ENCODE peak calls at places on chromosomes 7 and 10, in seven cellular contexts. One of them, this sample, is unnamed.

GRCh38 chr7:100489824-100490223 is 6.1 kb downstream of the NYAP1 start:
- DNase-seq in left ventricle myocardium inferior: no peak
- DNase-seq in left kidney: peak; percentile 99
- DNase-seq in BJ: peak; percentile 50
- DNase-seq in cardiac fibroblast: peak; percentile 94
- DNase-seq in nephron progenitor cell: peak; percentile 87
- DNase-seq in stimulated activated CD8-positive, alpha-beta memory T cell treated with anti-CD3 and anti-CD28 coated beads, Interleukin-2, amount 100 ng/mL, for 1 hour: no peak
- DNase-seq in this sample: peak; percentile 80

GRCh38 chr7:121219031-121219430 is 109.8 kb upstream of the WNT16 start:
- DNase-seq in stimulated activated CD8-positive, alpha-beta memory T cell treated with anti-CD3 and anti-CD28 coated beads, Interleukin-2, amount 100 ng/mL, for 1 hour: no peak
- DNase-seq in left kidney: no peak
- DNase-seq in nephron progenitor cell: no peak
- DNase-seq in left ventricle myocardium inferior: no peak
- DNase-seq in BJ: no peak
- DNase-seq in cardiac fibroblast: no peak
- DNase-seq in this sample: no peak

GRCh38 chr10:123926401-123927264 is 35.0 kb upstream of the CPXM2 start:
- DNase-seq in BJ: no peak
- DNase-seq in left ventricle myocardium inferior: no peak
- DNase-seq in left kidney: no peak
- DNase-seq in stimulated activated CD8-positive, alpha-beta memory T cell treated with anti-CD3 and anti-CD28 coated beads, Interleukin-2, amount 100 ng/mL, for 1 hour: no peak
- DNase-seq in nephron progenitor cell: no peak
- DNase-seq in cardiac fibroblast: no peak
- DNase-seq in this sample: no peak

GRCh38 chr10:102043456-102043855 is 12.5 kb downstream of the ARMH3 start:
- DNase-seq in cardiac fibroblast: no peak
- DNase-seq in stimulated activated CD8-positive, alpha-beta memory T cell treated with anti-CD3 and anti-CD28 coated beads, Interleukin-2, amount 100 ng/mL, for 1 hour: no peak
- DNase-seq in left ventricle myocardium inferior: no peak
- DNase-seq in nephron progenitor cell: no peak
- DNase-seq in BJ: no peak
- DNase-seq in left kidney: no peak
- DNase-seq in this sample: no peak

GRCh38 chr10:114042895-114043531 is 653 bp upstream of the ADRB1 start:
- DNase-seq in nephron progenitor cell: peak; percentile 51
- DNase-seq in stimulated activated CD8-positive, alpha-beta memory T cell treated with anti-CD3 and anti-CD28 coated beads, Interleukin-2, amount 100 ng/mL, for 1 hour: no peak
- DNase-seq in BJ: no peak
- DNase-seq in left kidney: peak; percentile 60
- DNase-seq in left ventricle myocardium inferior: peak; percentile 64
- DNase-seq in cardiac fibroblast: no peak
- DNase-seq in this sample: no peak

GRCh38 chr7:30994206-30995100 is 30.7 kb downstream of the GHRHR start:
- DNase-seq in cardiac fibroblast: no peak
- DNase-seq in BJ: no peak
- DNase-seq in left ventricle myocardium inferior: no peak
- DNase-seq in left kidney: no peak
- DNase-seq in stimulated activated CD8-positive, alpha-beta memory T cell treated with anti-CD3 and anti-CD28 coated beads, Interleukin-2, amount 100 ng/mL, for 1 hour: no peak
- DNase-seq in nephron progenitor cell: no peak
- DNase-seq in this sample: no peak

GRCh38 chr10:93515071-93515962 is 18.9 kb downstream of the CEP55 start:
- DNase-seq in nephron progenitor cell: no peak
- DNase-seq in BJ: no peak
- DNase-seq in left kidney: no peak
- DNase-seq in left ventricle myocardium inferior: no peak
- DNase-seq in stimulated activated CD8-positive, alpha-beta memory T cell treated with anti-CD3 and anti-CD28 coated beads, Interleukin-2, amount 100 ng/mL, for 1 hour: no peak
- DNase-seq in cardiac fibroblast: peak; percentile 59
- DNase-seq in this sample: no peak

GRCh38 chr10:103350175-103350521 is 792 bp downstream of the PCGF6 start:
- DNase-seq in left ventricle myocardium inferior: no peak
- DNase-seq in cardiac fibroblast: no peak
- DNase-seq in stimulated activated CD8-positive, alpha-beta memory T cell treated with anti-CD3 and anti-CD28 coated beads, Interleukin-2, amount 100 ng/mL, for 1 hour: no peak
- DNase-seq in left kidney: no peak
- DNase-seq in BJ: no peak
- DNase-seq in nephron progenitor cell: no peak
- DNase-seq in this sample: no peak

GRCh38 chr10:45239642-45240041 is 75.8 kb downstream of the OR13A1 start:
- DNase-seq in stimulated activated CD8-positive, alpha-beta memory T cell treated with anti-CD3 and anti-CD28 coated beads, Interleukin-2, amount 100 ng/mL, for 1 hour: no peak
- DNase-seq in left kidney: no peak
- DNase-seq in cardiac fibroblast: peak; percentile 17
- DNase-seq in left ventricle myocardium inferior: no peak
- DNase-seq in nephron progenitor cell: no peak
- DNase-seq in BJ: peak; percentile 6
- DNase-seq in this sample: no peak

GRCh38 chr7:102248456-102249395 is 37.9 kb upstream of the SH2B2 start:
- DNase-seq in stimulated activated CD8-positive, alpha-beta memory T cell treated with anti-CD3 and anti-CD28 coated beads, Interleukin-2, amount 100 ng/mL, for 1 hour: no peak
- DNase-seq in cardiac fibroblast: no peak
- DNase-seq in left ventricle myocardium inferior: no peak
- DNase-seq in nephron progenitor cell: no peak
- DNase-seq in left kidney: no peak
- DNase-seq in BJ: no peak
- DNase-seq in this sample: no peak

GRCh38 chr10:26909753-26910152 is 49.0 kb upstream of the ABI1 start:
- DNase-seq in cardiac fibroblast: no peak
- DNase-seq in BJ: no peak
- DNase-seq in left ventricle myocardium inferior: no peak
- DNase-seq in left kidney: no peak
- DNase-seq in nephron progenitor cell: no peak
- DNase-seq in stimulated activated CD8-positive, alpha-beta memory T cell treated with anti-CD3 and anti-CD28 coated beads, Interleukin-2, amount 100 ng/mL, for 1 hour: no peak
- DNase-seq in this sample: no peak

GRCh38 chr10:34433241-34434076 is 381.6 kb downstream of the PARD3 start:
- DNase-seq in cardiac fibroblast: peak; percentile 81
- DNase-seq in BJ: peak; percentile 51
- DNase-seq in left kidney: peak; percentile 11
- DNase-seq in stimulated activated CD8-positive, alpha-beta memory T cell treated with anti-CD3 and anti-CD28 coated beads, Interleukin-2, amount 100 ng/mL, for 1 hour: no peak
- DNase-seq in left ventricle myocardium inferior: no peak
- DNase-seq in nephron progenitor cell: no peak
- DNase-seq in this sample: no peak

GRCh38 chr7:1787241-1787640 is 117.2 kb downstream of the ELFN1 start:
- DNase-seq in stimulated activated CD8-positive, alpha-beta memory T cell treated with anti-CD3 and anti-CD28 coated beads, Interleukin-2, amount 100 ng/mL, for 1 hour: no peak
- DNase-seq in left kidney: no peak
- DNase-seq in nephron progenitor cell: no peak
- DNase-seq in BJ: no peak
- DNase-seq in cardiac fibroblast: no peak
- DNase-seq in left ventricle myocardium inferior: no peak
- DNase-seq in this sample: no peak

GRCh38 chr10:29023678-29024077 is 265.2 kb upstream of the LYZL1 start:
- DNase-seq in BJ: no peak
- DNase-seq in left kidney: no peak
- DNase-seq in cardiac fibroblast: no peak
- DNase-seq in left ventricle myocardium inferior: no peak
- DNase-seq in nephron progenitor cell: no peak
- DNase-seq in stimulated activated CD8-positive, alpha-beta memory T cell treated with anti-CD3 and anti-CD28 coated beads, Interleukin-2, amount 100 ng/mL, for 1 hour: no peak
- DNase-seq in this sample: no peak

GRCh38 chr10:96830511-96831199 is 1.4 kb upstream of the LCOR start:
- DNase-seq in left kidney: peak; percentile 89
- DNase-seq in nephron progenitor cell: peak; percentile 73
- DNase-seq in stimulated activated CD8-positive, alpha-beta memory T cell treated with anti-CD3 and anti-CD28 coated beads, Interleukin-2, amount 100 ng/mL, for 1 hour: peak; percentile 63
- DNase-seq in cardiac fibroblast: peak; percentile 72
- DNase-seq in BJ: no peak
- DNase-seq in left ventricle myocardium inferior: peak; percentile 22
- DNase-seq in this sample: peak; percentile 19

GRCh38 chr10:63887600-63888396 is 366.6 kb downstream of the REEP3 start:
- DNase-seq in cardiac fibroblast: no peak
- DNase-seq in stimulated activated CD8-positive, alpha-beta memory T cell treated with anti-CD3 and anti-CD28 coated beads, Interleukin-2, amount 100 ng/mL, for 1 hour: no peak
- DNase-seq in left ventricle myocardium inferior: no peak
- DNase-seq in BJ: no peak
- DNase-seq in left kidney: no peak
- DNase-seq in nephron progenitor cell: no peak
- DNase-seq in this sample: no peak

GRCh38 chr10:61634711-61635110 is 28.0 kb upstream of the CABCOCO1 start:
- DNase-seq in stimulated activated CD8-positive, alpha-beta memory T cell treated with anti-CD3 and anti-CD28 coated beads, Interleukin-2, amount 100 ng/mL, for 1 hour: no peak
- DNase-seq in cardiac fibroblast: peak; percentile 41
- DNase-seq in left kidney: no peak
- DNase-seq in left ventricle myocardium inferior: no peak
- DNase-seq in BJ: no peak
- DNase-seq in nephron progenitor cell: no peak
- DNase-seq in this sample: no peak

GRCh38 chr7:107232568-107233090 is 63.8 kb downstream of the HBP1 start:
- DNase-seq in left kidney: no peak
- DNase-seq in left ventricle myocardium inferior: no peak
- DNase-seq in nephron progenitor cell: no peak
- DNase-seq in cardiac fibroblast: peak; percentile 23
- DNase-seq in stimulated activated CD8-positive, alpha-beta memory T cell treated with anti-CD3 and anti-CD28 coated beads, Interleukin-2, amount 100 ng/mL, for 1 hour: no peak
- DNase-seq in BJ: no peak
- DNase-seq in this sample: no peak

GRCh38 chr7:145169908-145170307 is 334.1 kb upstream of the TPK1 start:
- DNase-seq in left ventricle myocardium inferior: no peak
- DNase-seq in BJ: no peak
- DNase-seq in nephron progenitor cell: no peak
- DNase-seq in cardiac fibroblast: peak; percentile 1
- DNase-seq in left kidney: peak; percentile 34
- DNase-seq in stimulated activated CD8-positive, alpha-beta memory T cell treated with anti-CD3 and anti-CD28 coated beads, Interleukin-2, amount 100 ng/mL, for 1 hour: no peak
- DNase-seq in this sample: no peak

GRCh38 chr7:98472391-98473002 is 71.6 kb upstream of the BAIAP2L1 start:
- DNase-seq in nephron progenitor cell: no peak
- DNase-seq in left kidney: peak; percentile 93
- DNase-seq in BJ: no peak
- DNase-seq in left ventricle myocardium inferior: no peak
- DNase-seq in stimulated activated CD8-positive, alpha-beta memory T cell treated with anti-CD3 and anti-CD28 coated beads, Interleukin-2, amount 100 ng/mL, for 1 hour: no peak
- DNase-seq in cardiac fibroblast: no peak
- DNase-seq in this sample: no peak

GRCh38 chr7:2425749-2426148 is 22.3 kb downstream of the CHST12 start:
- DNase-seq in nephron progenitor cell: no peak
- DNase-seq in left ventricle myocardium inferior: no peak
- DNase-seq in cardiac fibroblast: no peak
- DNase-seq in BJ: no peak
- DNase-seq in left kidney: no peak
- DNase-seq in stimulated activated CD8-positive, alpha-beta memory T cell treated with anti-CD3 and anti-CD28 coated beads, Interleukin-2, amount 100 ng/mL, for 1 hour: no peak
- DNase-seq in this sample: no peak

GRCh38 chr7:76260171-76260703 is 42.2 kb upstream of the HSPB1 start:
- DNase-seq in nephron progenitor cell: peak; percentile 95
- DNase-seq in left ventricle myocardium inferior: no peak
- DNase-seq in cardiac fibroblast: peak; percentile 25
- DNase-seq in left kidney: peak; percentile 90
- DNase-seq in stimulated activated CD8-positive, alpha-beta memory T cell treated with anti-CD3 and anti-CD28 coated beads, Interleukin-2, amount 100 ng/mL, for 1 hour: peak; percentile 26
- DNase-seq in BJ: no peak
- DNase-seq in this sample: no peak

GRCh38 chr10:126905776-126906703 is 812 bp downstream of the DOCK1 start:
- DNase-seq in BJ: no peak
- DNase-seq in left kidney: peak; percentile 89
- DNase-seq in nephron progenitor cell: peak; percentile 75
- DNase-seq in left ventricle myocardium inferior: peak; percentile 41
- DNase-seq in stimulated activated CD8-positive, alpha-beta memory T cell treated with anti-CD3 and anti-CD28 coated beads, Interleukin-2, amount 100 ng/mL, for 1 hour: no peak
- DNase-seq in cardiac fibroblast: peak; percentile 35
- DNase-seq in this sample: no peak

GRCh38 chr7:1466524-1467271 is 7.4 kb upstream of the MICALL2 start:
- DNase-seq in stimulated activated CD8-positive, alpha-beta memory T cell treated with anti-CD3 and anti-CD28 coated beads, Interleukin-2, amount 100 ng/mL, for 1 hour: no peak
- DNase-seq in BJ: peak; percentile 29
- DNase-seq in left ventricle myocardium inferior: peak; percentile 82
- DNase-seq in cardiac fibroblast: peak; percentile 71
- DNase-seq in left kidney: peak; percentile 94
- DNase-seq in nephron progenitor cell: peak; percentile 81
- DNase-seq in this sample: no peak

GRCh38 chr10:121732676-121733445 is 134.6 kb upstream of the FGFR2 start:
- DNase-seq in cardiac fibroblast: no peak
- DNase-seq in left kidney: no peak
- DNase-seq in stimulated activated CD8-positive, alpha-beta memory T cell treated with anti-CD3 and anti-CD28 coated beads, Interleukin-2, amount 100 ng/mL, for 1 hour: no peak
- DNase-seq in BJ: no peak
- DNase-seq in left ventricle myocardium inferior: no peak
- DNase-seq in nephron progenitor cell: no peak
- DNase-seq in this sample: no peak

GRCh38 chr10:79269443-79269842 is 77.8 kb upstream of the PPIF start:
- DNase-seq in stimulated activated CD8-positive, alpha-beta memory T cell treated with anti-CD3 and anti-CD28 coated beads, Interleukin-2, amount 100 ng/mL, for 1 hour: no peak
- DNase-seq in cardiac fibroblast: no peak
- DNase-seq in left ventricle myocardium inferior: no peak
- DNase-seq in nephron progenitor cell: no peak
- DNase-seq in left kidney: peak; percentile 47
- DNase-seq in BJ: no peak
- DNase-seq in this sample: no peak

GRCh38 chr7:80791509-80791929 is 127.3 kb downstream of the SEMA3C start:
- DNase-seq in stimulated activated CD8-positive, alpha-beta memory T cell treated with anti-CD3 and anti-CD28 coated beads, Interleukin-2, amount 100 ng/mL, for 1 hour: no peak
- DNase-seq in left kidney: no peak
- DNase-seq in nephron progenitor cell: no peak
- DNase-seq in left ventricle myocardium inferior: no peak
- DNase-seq in BJ: no peak
- DNase-seq in cardiac fibroblast: peak; percentile 5
- DNase-seq in this sample: no peak

GRCh38 chr10:129949411-129950335 is 14.4 kb downstream of the EBF3 start:
- DNase-seq in BJ: no peak
- DNase-seq in left kidney: peak; percentile 89
- DNase-seq in stimulated activated CD8-positive, alpha-beta memory T cell treated with anti-CD3 and anti-CD28 coated beads, Interleukin-2, amount 100 ng/mL, for 1 hour: no peak
- DNase-seq in left ventricle myocardium inferior: peak; percentile 83
- DNase-seq in nephron progenitor cell: peak; percentile 65
- DNase-seq in cardiac fibroblast: peak; percentile 91
- DNase-seq in this sample: no peak

GRCh38 chr7:91089382-91089963 is 174.8 kb upstream of the FZD1 start:
- DNase-seq in BJ: no peak
- DNase-seq in stimulated activated CD8-positive, alpha-beta memory T cell treated with anti-CD3 and anti-CD28 coated beads, Interleukin-2, amount 100 ng/mL, for 1 hour: no peak
- DNase-seq in left ventricle myocardium inferior: no peak
- DNase-seq in cardiac fibroblast: peak; percentile 65
- DNase-seq in left kidney: peak; percentile 68
- DNase-seq in nephron progenitor cell: no peak
- DNase-seq in this sample: peak; percentile 17

GRCh38 chr10:30736685-30737232 is 107.2 kb upstream of the LYZL2 start:
- DNase-seq in left ventricle myocardium inferior: no peak
- DNase-seq in left kidney: no peak
- DNase-seq in stimulated activated CD8-positive, alpha-beta memory T cell treated with anti-CD3 and anti-CD28 coated beads, Interleukin-2, amount 100 ng/mL, for 1 hour: no peak
- DNase-seq in BJ: peak; percentile 99
- DNase-seq in nephron progenitor cell: no peak
- DNase-seq in cardiac fibroblast: peak; percentile 98
- DNase-seq in this sample: no peak

GRCh38 chr10:70145166-70145665 is 1.3 kb downstream of the TYSND1 start:
- DNase-seq in stimulated activated CD8-positive, alpha-beta memory T cell treated with anti-CD3 and anti-CD28 coated beads, Interleukin-2, amount 100 ng/mL, for 1 hour: no peak
- DNase-seq in BJ: no peak
- DNase-seq in left kidney: no peak
- DNase-seq in left ventricle myocardium inferior: no peak
- DNase-seq in nephron progenitor cell: no peak
- DNase-seq in cardiac fibroblast: no peak
- DNase-seq in this sample: no peak

GRCh38 chr10:7070950-7071349 is 339.9 kb downstream of the SFMBT2 start:
- DNase-seq in stimulated activated CD8-positive, alpha-beta memory T cell treated with anti-CD3 and anti-CD28 coated beads, Interleukin-2, amount 100 ng/mL, for 1 hour: no peak
- DNase-seq in nephron progenitor cell: no peak
- DNase-seq in left ventricle myocardium inferior: no peak
- DNase-seq in BJ: no peak
- DNase-seq in cardiac fibroblast: no peak
- DNase-seq in left kidney: no peak
- DNase-seq in this sample: no peak

GRCh38 chr7:10939237-10939910 is 34.3 kb upstream of the PHF14 start:
- DNase-seq in nephron progenitor cell: no peak
- DNase-seq in left kidney: no peak
- DNase-seq in stimulated activated CD8-positive, alpha-beta memory T cell treated with anti-CD3 and anti-CD28 coated beads, Interleukin-2, amount 100 ng/mL, for 1 hour: no peak
- DNase-seq in BJ: no peak
- DNase-seq in left ventricle myocardium inferior: no peak
- DNase-seq in cardiac fibroblast: peak; percentile 10
- DNase-seq in this sample: no peak

GRCh38 chr10:74079914-74080590 is 70.6 kb downstream of the AP3M1 start:
- DNase-seq in cardiac fibroblast: peak; percentile 50
- DNase-seq in left ventricle myocardium inferior: no peak
- DNase-seq in BJ: no peak
- DNase-seq in stimulated activated CD8-positive, alpha-beta memory T cell treated with anti-CD3 and anti-CD28 coated beads, Interleukin-2, amount 100 ng/mL, for 1 hour: no peak
- DNase-seq in nephron progenitor cell: no peak
- DNase-seq in left kidney: no peak
- DNase-seq in this sample: no peak

GRCh38 chr7:150385240-150385830 is 6.2 kb downstream of the ZNF775 start:
- DNase-seq in BJ: no peak
- DNase-seq in left ventricle myocardium inferior: no peak
- DNase-seq in cardiac fibroblast: no peak
- DNase-seq in nephron progenitor cell: no peak
- DNase-seq in left kidney: no peak
- DNase-seq in stimulated activated CD8-positive, alpha-beta memory T cell treated with anti-CD3 and anti-CD28 coated beads, Interleukin-2, amount 100 ng/mL, for 1 hour: no peak
- DNase-seq in this sample: no peak

GRCh38 chr10:110171032-110171431 is 36.4 kb upstream of the MXI1 start:
- DNase-seq in cardiac fibroblast: no peak
- DNase-seq in nephron progenitor cell: no peak
- DNase-seq in left kidney: no peak
- DNase-seq in stimulated activated CD8-positive, alpha-beta memory T cell treated with anti-CD3 and anti-CD28 coated beads, Interleukin-2, amount 100 ng/mL, for 1 hour: no peak
- DNase-seq in BJ: no peak
- DNase-seq in left ventricle myocardium inferior: no peak
- DNase-seq in this sample: no peak

This sample was measured in NCI-H2029 treated with DMSO at 0.1 percent for 48 hours.